ENCODE peak calls at places on chromosomes 16 and 17, in six cellular contexts. One of them, this sample, is unnamed. For H3K9me3, the result is how much of the 10 kb centered on the place peaks cover.

GRCh38 chr17:17173921-17174320 is 32.2 kb downstream of the PLD6 start:
- DNase-seq in tibial nerve: no peak
- DNase-seq in left ventricle myocardium inferior: no peak
- DNase-seq in tibial artery: no peak
- DNase-seq in fibroblast of lung: no peak
- DNase-seq in IMR-90: no peak
- DNase-seq in this sample: no peak

GRCh38 chr17:39674702-39675389 is 6.6 kb downstream of the PNMT start:
- DNase-seq in tibial nerve: no peak
- DNase-seq in left ventricle myocardium inferior: peak
- DNase-seq in tibial artery: peak
- DNase-seq in fibroblast of lung: no peak
- DNase-seq in IMR-90: no peak
- DNase-seq in this sample: no peak

GRCh38 chr17:10215286-10215685 is 16.9 kb upstream of the GAS7 start:
- DNase-seq in tibial nerve: no peak
- DNase-seq in left ventricle myocardium inferior: no peak
- DNase-seq in tibial artery: no peak
- DNase-seq in fibroblast of lung: no peak
- DNase-seq in IMR-90: no peak
- DNase-seq in this sample: no peak

GRCh38 chr17:55770220-55770870 is 19.5 kb downstream of the PCTP start:
- DNase-seq in tibial nerve: no peak
- DNase-seq in left ventricle myocardium inferior: no peak
- DNase-seq in tibial artery: no peak
- DNase-seq in fibroblast of lung: peak
- DNase-seq in IMR-90: peak
- DNase-seq in this sample: no peak

GRCh38 chr16:23435500-23435899 is 17.5 kb downstream of the COG7 start:
- DNase-seq in tibial nerve: peak
- DNase-seq in left ventricle myocardium inferior: peak
- DNase-seq in tibial artery: no peak
- DNase-seq in fibroblast of lung: peak
- DNase-seq in IMR-90: peak
- DNase-seq in this sample: peak

GRCh38 chr17:5034651-5035050 is 575 bp downstream of the SLC52A1 start:
- DNase-seq in tibial nerve: no peak
- DNase-seq in left ventricle myocardium inferior: no peak
- DNase-seq in tibial artery: no peak
- DNase-seq in fibroblast of lung: no peak
- DNase-seq in IMR-90: no peak
- DNase-seq in this sample: no peak

GRCh38 chr17:27612160-27612767 is 18.7 kb upstream of the LGALS9 start:
- DNase-seq in tibial nerve: no peak
- DNase-seq in left ventricle myocardium inferior: no peak
- DNase-seq in tibial artery: no peak
- DNase-seq in fibroblast of lung: no peak
- DNase-seq in IMR-90: peak
- DNase-seq in this sample: no peak

GRCh38 chr17:66995944-66996343 is 31.4 kb downstream of the CACNG4 start:
- DNase-seq in tibial nerve: no peak
- DNase-seq in left ventricle myocardium inferior: no peak
- DNase-seq in tibial artery: no peak
- DNase-seq in fibroblast of lung: no peak
- DNase-seq in IMR-90: no peak
- DNase-seq in this sample: no peak

GRCh38 chr16:70749681-70750601 is 51.0 kb downstream of the VAC14 start:
- DNase-seq in tibial nerve: no peak
- DNase-seq in left ventricle myocardium inferior: no peak
- DNase-seq in tibial artery: no peak
- DNase-seq in fibroblast of lung: peak
- DNase-seq in IMR-90: no peak
- DNase-seq in this sample: no peak

GRCh38 chr16:81333356-81333755 is 18.6 kb downstream of the GAN start:
- DNase-seq in tibial nerve: no peak
- DNase-seq in left ventricle myocardium inferior: no peak
- DNase-seq in tibial artery: no peak
- DNase-seq in fibroblast of lung: no peak
- DNase-seq in IMR-90: no peak
- DNase-seq in this sample: no peak

GRCh38 chr16:49928176-49928892 is 72.4 kb upstream of the ZNF423 start:
- DNase-seq in tibial nerve: no peak
- DNase-seq in left ventricle myocardium inferior: no peak
- DNase-seq in tibial artery: no peak
- DNase-seq in fibroblast of lung: no peak
- DNase-seq in IMR-90: no peak
- DNase-seq in this sample: no peak

GRCh38 chr17:61143026-61143425 is 256.6 kb upstream of the TBX2 start:
- DNase-seq in tibial nerve: no peak
- DNase-seq in left ventricle myocardium inferior: no peak
- DNase-seq in tibial artery: no peak
- DNase-seq in fibroblast of lung: no peak
- DNase-seq in IMR-90: no peak
- DNase-seq in this sample: no peak

GRCh38 chr16:65200374-65200773 is 78.5 kb upstream of the CDH11 start:
- DNase-seq in tibial nerve: no peak
- DNase-seq in left ventricle myocardium inferior: no peak
- DNase-seq in tibial artery: no peak
- DNase-seq in fibroblast of lung: no peak
- DNase-seq in IMR-90: no peak
- DNase-seq in this sample: no peak

GRCh38 chr17:4648741-4649140 is 7.3 kb upstream of the ALOX15 start:
- DNase-seq in tibial nerve: no peak
- DNase-seq in left ventricle myocardium inferior: no peak
- DNase-seq in tibial artery: no peak
- DNase-seq in fibroblast of lung: peak
- DNase-seq in IMR-90: no peak
- DNase-seq in this sample: no peak

GRCh38 chr17:17345686-17346427 is 42.7 kb downstream of the NT5M start:
- DNase-seq in tibial nerve: no peak
- DNase-seq in left ventricle myocardium inferior: no peak
- DNase-seq in tibial artery: peak
- DNase-seq in fibroblast of lung: no peak
- DNase-seq in IMR-90: no peak
- DNase-seq in this sample: no peak

GRCh38 chr16:85087899-85088569 is 24.2 kb downstream of the CIBAR2 start:
- DNase-seq in tibial nerve: no peak
- DNase-seq in left ventricle myocardium inferior: no peak
- DNase-seq in tibial artery: no peak
- DNase-seq in fibroblast of lung: no peak
- DNase-seq in IMR-90: no peak
- DNase-seq in this sample: no peak

GRCh38 chr16:13101828-13102227 is 200.4 kb downstream of the SHISA9 start:
- DNase-seq in tibial nerve: no peak
- DNase-seq in left ventricle myocardium inferior: no peak
- DNase-seq in tibial artery: no peak
- DNase-seq in fibroblast of lung: no peak
- DNase-seq in IMR-90: no peak
- DNase-seq in this sample: no peak

GRCh38 chr17:78823282-78824046 is 17.1 kb downstream of the USP36 start:
- DNase-seq in tibial nerve: no peak
- DNase-seq in left ventricle myocardium inferior: no peak
- DNase-seq in tibial artery: no peak
- DNase-seq in fibroblast of lung: no peak
- DNase-seq in IMR-90: no peak
- DNase-seq in this sample: no peak

GRCh38 chr17:69744512-69745098 is 330.1 kb downstream of the MAP2K6 start:
- DNase-seq in tibial nerve: peak
- DNase-seq in left ventricle myocardium inferior: no peak
- DNase-seq in tibial artery: no peak
- DNase-seq in fibroblast of lung: no peak
- DNase-seq in IMR-90: no peak
- DNase-seq in this sample: no peak
- H3K9me3 ChIP-seq in tibial nerve: under half
- H3K9me3 ChIP-seq in left ventricle myocardium inferior: under half
- H3K9me3 ChIP-seq in tibial artery: under half
- H3K9me3 ChIP-seq in fibroblast of lung: under half
- H3K9me3 ChIP-seq in IMR-90: under half
- H3K9me3 ChIP-seq in this sample: under half

DNA sequence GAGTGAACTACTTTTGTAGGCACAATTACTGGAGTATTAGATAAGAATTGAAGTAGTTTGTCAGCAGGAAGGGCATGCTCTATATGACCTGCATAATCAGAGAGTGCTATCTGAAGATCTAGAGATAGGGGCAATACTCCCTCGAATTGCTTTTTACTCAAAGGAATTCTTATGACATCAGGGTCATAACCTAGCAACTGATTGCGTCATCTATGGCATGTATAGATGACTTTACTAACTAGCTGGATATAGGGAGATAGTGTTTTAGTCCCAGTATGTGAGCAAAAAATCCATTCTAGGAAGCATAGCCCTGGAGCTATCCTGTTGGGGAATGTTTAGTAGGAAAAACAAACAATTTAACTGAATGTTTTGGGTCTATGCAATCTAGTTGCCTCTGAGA is 109.5 kb upstream of the ZNF267 start:
- DNase-seq in tibial nerve: no peak
- DNase-seq in left ventricle myocardium inferior: no peak
- DNase-seq in tibial artery: no peak
- DNase-seq in fibroblast of lung: no peak
- DNase-seq in IMR-90: no peak
- DNase-seq in this sample: no peak
- H3K9me3 ChIP-seq in tibial nerve: half or more
- H3K9me3 ChIP-seq in left ventricle myocardium inferior: half or more
- H3K9me3 ChIP-seq in tibial artery: under half
- H3K9me3 ChIP-seq in fibroblast of lung: under half
- H3K9me3 ChIP-seq in IMR-90: under half
- H3K9me3 ChIP-seq in this sample: under half

GRCh38 chr16:35302859-35303258 is 1843.4 kb downstream of the TP53TG3F start:
- DNase-seq in tibial nerve: no peak
- DNase-seq in left ventricle myocardium inferior: no peak
- DNase-seq in tibial artery: no peak
- DNase-seq in fibroblast of lung: no peak
- DNase-seq in IMR-90: no peak
- DNase-seq in this sample: no peak

GRCh38 chr16:35310999-35311398 is 1851.6 kb downstream of the TP53TG3F start:
- DNase-seq in tibial nerve: no peak
- DNase-seq in left ventricle myocardium inferior: no peak
- DNase-seq in tibial artery: no peak
- DNase-seq in fibroblast of lung: no peak
- DNase-seq in IMR-90: no peak
- DNase-seq in this sample: no peak

GRCh38 chr16:35308674-35309073 is 1849.3 kb downstream of the TP53TG3F start:
- DNase-seq in tibial nerve: no peak
- DNase-seq in left ventricle myocardium inferior: no peak
- DNase-seq in tibial artery: no peak
- DNase-seq in fibroblast of lung: no peak
- DNase-seq in IMR-90: no peak
- DNase-seq in this sample: no peak

GRCh38 chr16:35305476-35305875 is 1846.1 kb downstream of the TP53TG3F start:
- DNase-seq in tibial nerve: no peak
- DNase-seq in left ventricle myocardium inferior: no peak
- DNase-seq in tibial artery: no peak
- DNase-seq in fibroblast of lung: no peak
- DNase-seq in IMR-90: no peak
- DNase-seq in this sample: no peak

GRCh38 chr16:35306915-35307314 is 1847.5 kb downstream of the TP53TG3F start:
- DNase-seq in tibial nerve: no peak
- DNase-seq in left ventricle myocardium inferior: no peak
- DNase-seq in tibial artery: no peak
- DNase-seq in fibroblast of lung: no peak
- DNase-seq in IMR-90: no peak
- DNase-seq in this sample: no peak
- H3K9me3 ChIP-seq in tibial nerve: under half
- H3K9me3 ChIP-seq in left ventricle myocardium inferior: under half
- H3K9me3 ChIP-seq in tibial artery: under half
- H3K9me3 ChIP-seq in fibroblast of lung: under half
- H3K9me3 ChIP-seq in IMR-90: under half
- H3K9me3 ChIP-seq in this sample: under half

GRCh38 chr16:74807052-74807646 is 32.5 kb upstream of the FA2H start:
- DNase-seq in tibial nerve: no peak
- DNase-seq in left ventricle myocardium inferior: no peak
- DNase-seq in tibial artery: no peak
- DNase-seq in fibroblast of lung: no peak
- DNase-seq in IMR-90: no peak
- DNase-seq in this sample: no peak
- H3K9me3 ChIP-seq in tibial nerve: under half
- H3K9me3 ChIP-seq in left ventricle myocardium inferior: under half
- H3K9me3 ChIP-seq in tibial artery: under half
- H3K9me3 ChIP-seq in fibroblast of lung: under half
- H3K9me3 ChIP-seq in IMR-90: under half
- H3K9me3 ChIP-seq in this sample: under half

GRCh38 chr16:51524555-51525373 is 373.7 kb upstream of the SALL1 start:
- DNase-seq in tibial nerve: no peak
- DNase-seq in left ventricle myocardium inferior: no peak
- DNase-seq in tibial artery: no peak
- DNase-seq in fibroblast of lung: peak
- DNase-seq in IMR-90: peak
- DNase-seq in this sample: no peak

GRCh38 chr16:51524070-51524469 is 373.0 kb upstream of the SALL1 start:
- DNase-seq in tibial nerve: no peak
- DNase-seq in left ventricle myocardium inferior: no peak
- DNase-seq in tibial artery: no peak
- DNase-seq in fibroblast of lung: no peak
- DNase-seq in IMR-90: no peak
- DNase-seq in this sample: no peak

GRCh38 chr16:51526622-51527021 is 375.6 kb upstream of the SALL1 start:
- DNase-seq in tibial nerve: no peak
- DNase-seq in left ventricle myocardium inferior: no peak
- DNase-seq in tibial artery: no peak
- DNase-seq in fibroblast of lung: no peak
- DNase-seq in IMR-90: no peak
- DNase-seq in this sample: no peak

GRCh38 chr16:51531271-51531670 is 380.2 kb upstream of the SALL1 start:
- DNase-seq in tibial nerve: no peak
- DNase-seq in left ventricle myocardium inferior: no peak
- DNase-seq in tibial artery: no peak
- DNase-seq in fibroblast of lung: no peak
- DNase-seq in IMR-90: no peak
- DNase-seq in this sample: no peak

GRCh38 chr16:51527349-51527748 is 376.3 kb upstream of the SALL1 start:
- DNase-seq in tibial nerve: no peak
- DNase-seq in left ventricle myocardium inferior: no peak
- DNase-seq in tibial artery: no peak
- DNase-seq in fibroblast of lung: no peak
- DNase-seq in IMR-90: no peak
- DNase-seq in this sample: no peak
- H3K9me3 ChIP-seq in tibial nerve: under half
- H3K9me3 ChIP-seq in left ventricle myocardium inferior: under half
- H3K9me3 ChIP-seq in tibial artery: under half
- H3K9me3 ChIP-seq in fibroblast of lung: under half
- H3K9me3 ChIP-seq in IMR-90: under half
- H3K9me3 ChIP-seq in this sample: under half

GRCh38 chr17:77174928-77175720 is 34.4 kb downstream of the SEC14L1 start:
- DNase-seq in tibial nerve: no peak
- DNase-seq in left ventricle myocardium inferior: no peak
- DNase-seq in tibial artery: no peak
- DNase-seq in fibroblast of lung: no peak
- DNase-seq in IMR-90: no peak
- DNase-seq in this sample: no peak
- H3K9me3 ChIP-seq in tibial nerve: under half
- H3K9me3 ChIP-seq in left ventricle myocardium inferior: under half
- H3K9me3 ChIP-seq in tibial artery: under half
- H3K9me3 ChIP-seq in fibroblast of lung: under half
- H3K9me3 ChIP-seq in IMR-90: under half
- H3K9me3 ChIP-seq in this sample: under half

GRCh38 chr16:3295783-3296182 is 9.4 kb downstream of the TIGD7 start:
- DNase-seq in tibial nerve: no peak
- DNase-seq in left ventricle myocardium inferior: no peak
- DNase-seq in tibial artery: no peak
- DNase-seq in fibroblast of lung: no peak
- DNase-seq in IMR-90: no peak
- DNase-seq in this sample: no peak
- H3K9me3 ChIP-seq in tibial nerve: half or more
- H3K9me3 ChIP-seq in left ventricle myocardium inferior: half or more
- H3K9me3 ChIP-seq in tibial artery: under half
- H3K9me3 ChIP-seq in fibroblast of lung: under half
- H3K9me3 ChIP-seq in IMR-90: half or more
- H3K9me3 ChIP-seq in this sample: under half

This sample was measured in T-helper 17 cell.